ENCODE peak calls at places on chromosomes 16 and 17, in seven cellular contexts. U, K, O, Y, X, L and E are unnamed samples.

GRCh38 chr16:19657831-19658230 is 60.2 kb downstream of the KNOP1 start:
- DNase-seq in U (no peak), K (no peak), O (no peak), Y (no peak), X (no peak), L (no peak), E (no peak)

GRCh38 chr16:84308120-84308519 is 13.4 kb downstream of the WFDC1 start:
- DNase-seq in U (no peak), K (peak; percentile 39), O (peak; percentile 87), Y (peak; percentile 40), X (peak; percentile 41), L (peak; percentile 67), E (no peak)

GRCh38 chr17:44909681-44910144 is 5.6 kb downstream of the GFAP start:
- DNase-seq in U (no peak), K (peak; percentile 44), O (peak; percentile 52), Y (no peak), X (no peak), L (peak; percentile 30), E (no peak)

GRCh38 chr17:64058547-64059115 is 38.2 kb upstream of the ICAM2 start:
- DNase-seq in U (no peak), K (no peak), O (no peak), Y (no peak), X (no peak), L (peak; percentile 48), E (no peak)

GRCh38 chr16:24612656-24613055 is 73.3 kb downstream of the RBBP6 start:
- DNase-seq in U (no peak), K (no peak), O (no peak), Y (no peak), X (no peak), L (no peak), E (no peak)

GRCh38 chr17:39973496-39973895 is 7.1 kb upstream of the PSMD3 start:
- DNase-seq in U (no peak), K (no peak), O (no peak), Y (no peak), X (no peak), L (no peak), E (no peak)

GRCh38 chr17:20211246-20211645 is 202.1 kb downstream of the SPECC1 start:
- DNase-seq in U (no peak), K (no peak), O (no peak), Y (no peak), X (no peak), L (no peak), E (no peak)

GRCh38 chr17:28570716-28571254 is 539 bp downstream of the PIGS start:
- DNase-seq in U (no peak), K (no peak), O (peak; percentile 73), Y (peak; percentile 74), X (peak; percentile 25), L (no peak), E (peak; percentile 40)

GRCh38 chr17:47853616-47854015 is 2.7 kb upstream of the SP6 start:
- DNase-seq in U (no peak), K (no peak), O (no peak), Y (no peak), X (no peak), L (no peak), E (no peak)

GRCh38 chr16:30893082-30893743 is 664 bp downstream of the BCL7C start:
- DNase-seq in U (no peak), K (no peak), O (no peak), Y (no peak), X (no peak), L (no peak), E (no peak)

GRCh38 chr17:39739020-39739884 is 1.5 kb downstream of the GRB7 start:
- DNase-seq in U (peak; percentile 80), K (no peak), O (no peak), Y (peak; percentile 54), X (no peak), L (peak; percentile 16), E (no peak)

GRCh38 chr17:50687200-50688066 is 20.3 kb downstream of the ANKRD40 start:
- DNase-seq in U (no peak), K (peak; percentile 51), O (peak; percentile 74), Y (peak; percentile 49), X (no peak), L (peak; percentile 78), E (no peak)

GRCh38 chr17:50889528-50890118 is 23.5 kb upstream of the TOB1 start:
- DNase-seq in U (no peak), K (no peak), O (no peak), Y (no peak), X (no peak), L (no peak), E (no peak)

GRCh38 chr17:27893834-27894503 is 804 bp upstream of the LYRM9 start:
- DNase-seq in U (no peak), K (no peak), O (no peak), Y (no peak), X (no peak), L (no peak), E (no peak)

GRCh38 chr17:79026345-79027273 is 2.6 kb downstream of the C1QTNF1 start:
- DNase-seq in U (no peak), K (peak; percentile 74), O (peak; percentile 70), Y (peak; percentile 50), X (peak; percentile 63), L (peak; percentile 88), E (no peak)

GRCh38 chr17:34386925-34387550 is 24.0 kb upstream of the CCL1 start:
- DNase-seq in U (no peak), K (peak; percentile 35), O (no peak), Y (no peak), X (no peak), L (peak; percentile 54), E (no peak)

GRCh38 chr17:81345211-81346089 is 49.8 kb upstream of the BAHCC1 start:
- DNase-seq in U (peak; percentile 87), K (peak; percentile 87), O (peak; percentile 97), Y (peak; percentile 63), X (peak; percentile 90), L (peak; percentile 95), E (peak; percentile 52)

GRCh38 chr17:11608396-11608795 is 10.1 kb downstream of the DNAH9 start:
- DNase-seq in U (peak; percentile 58), K (no peak), O (peak; percentile 77), Y (peak; percentile 93), X (peak; percentile 27), L (peak; percentile 3), E (no peak)

GRCh38 chr16:4800290-4801041 is 2.0 kb downstream of the ROGDI start:
- DNase-seq in U (peak; percentile 65), K (no peak), O (no peak), Y (peak; percentile 50), X (peak; percentile 65), L (no peak), E (no peak)

GRCh38 chr17:78357177-78357586 is 2.7 kb downstream of the SOCS3 start:
- DNase-seq in U (no peak), K (peak; percentile 85), O (no peak), Y (peak; percentile 26), X (peak; percentile 58), L (peak; percentile 88), E (no peak)

GRCh38 chr17:29909604-29910003 is 20.4 kb downstream of the SSH2 start:
- DNase-seq in U (no peak), K (no peak), O (no peak), Y (no peak), X (no peak), L (no peak), E (no peak)

GRCh38 chr16:81618661-81619060 is 160.4 kb upstream of the PLCG2 start:
- DNase-seq in U (no peak), K (no peak), O (no peak), Y (no peak), X (no peak), L (no peak), E (no peak)

GRCh38 chr16:47143677-47144558 is at the start of gene NETO2:
- DNase-seq in U (peak; percentile 35), K (peak; percentile 60), O (no peak), Y (peak; percentile 71), X (peak; percentile 48), L (peak; percentile 63), E (peak; percentile 43)

GRCh38 chr16:67391424-67392300 is 1.6 kb downstream of the TPPP3 start:
- DNase-seq in U (no peak), K (no peak), O (peak; percentile 78), Y (no peak), X (no peak), L (no peak), E (no peak)

GRCh38 chr16:67393790-67394270 is 532 bp upstream of the TPPP3 start:
- DNase-seq in U (no peak), K (no peak), O (peak; percentile 65), Y (no peak), X (no peak), L (no peak), E (no peak)

GRCh38 chr16:67392301-67393059 is 818 bp downstream of the TPPP3 start:
- DNase-seq in U (no peak), K (no peak), O (peak; percentile 61), Y (no peak), X (no peak), L (no peak), E (no peak)

GRCh38 chr16:67394271-67395104 is 1.2 kb upstream of the TPPP3 start:
- DNase-seq in U (no peak), K (no peak), O (peak; percentile 70), Y (no peak), X (no peak), L (no peak), E (no peak)

DNA sequence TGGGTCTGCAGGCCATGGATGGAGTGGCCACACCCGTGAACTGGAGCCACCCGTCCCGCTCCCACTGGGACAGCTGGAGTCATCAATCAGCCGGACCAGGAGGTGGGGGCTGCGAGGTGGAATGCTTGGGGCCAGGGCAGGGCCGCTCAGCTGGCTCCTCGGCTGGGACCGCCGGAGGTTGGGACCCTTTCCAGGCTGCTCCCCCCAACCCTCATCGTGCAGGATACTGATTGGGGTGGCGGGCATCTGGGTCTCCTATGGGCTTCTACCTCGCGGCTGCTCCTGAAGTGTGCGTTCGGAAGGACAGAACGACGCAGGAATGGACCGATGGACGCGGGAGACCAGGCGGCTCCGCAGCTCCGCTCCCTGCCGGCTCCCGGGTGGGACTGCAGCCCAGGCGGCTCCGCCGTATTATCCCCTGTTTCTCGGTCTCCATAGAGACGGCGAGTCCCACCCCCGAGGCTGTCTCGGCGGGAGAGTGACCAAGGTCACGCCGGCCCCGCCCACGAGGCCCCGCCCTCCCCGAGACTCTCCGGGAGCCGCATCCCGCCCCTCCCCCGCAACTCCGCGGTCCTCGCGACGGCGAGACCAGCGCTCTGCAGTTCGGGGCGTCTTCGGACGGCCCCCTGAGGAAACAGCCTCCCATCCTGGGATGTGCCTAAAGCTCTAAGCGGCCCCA is at the start of gene TPPP3:
- DNase-seq in U (peak; percentile 84), K (peak; percentile 78), O (peak; percentile 95), Y (peak; percentile 92), X (peak; percentile 92), L (peak; percentile 85), E (peak; percentile 36)
- TF ChIP-seq CTCF in U (peak; percentile 15), K (peak; percentile 68), O (peak; percentile 46), Y (peak; percentile 63), X (peak; percentile 83), L (peak; percentile 75), E (peak; percentile 32)

GRCh38 chr17:1899403-1900000 is 69.7 kb downstream of the RPA1 start:
- DNase-seq in U (no peak), K (no peak), O (no peak), Y (no peak), X (no peak), L (no peak), E (no peak)
- TF ChIP-seq CTCF in U (no peak), K (peak; percentile 23), O (no peak), Y (no peak), X (no peak), L (no peak), E (no peak)

GRCh38 chr17:2421315-2422147 is 20.7 kb upstream of the MNT start:
- DNase-seq in U (no peak), K (peak; percentile 58), O (no peak), Y (peak; percentile 72), X (no peak), L (no peak), E (no peak)
- TF ChIP-seq CTCF in U (no peak), K (peak; percentile 37), O (no peak), Y (no peak), X (peak; percentile 29), L (no peak), E (no peak)

GRCh38 chr16:71421911-71422310 is 19.9 kb downstream of the TLE7 start:
- DNase-seq in U (no peak), K (no peak), O (peak; percentile 24), Y (no peak), X (no peak), L (no peak), E (no peak)
- TF ChIP-seq CTCF in U (no peak), K (peak; percentile 33), O (no peak), Y (no peak), X (no peak), L (peak; percentile 49), E (peak; percentile 13)